ENCODE peak calls at places on chromosomes 16 and 17, in four cellular contexts. E is uterus, C is small intestine, W is heart right ventricle. B is an unnamed sample. For H3K9me3, the result is how much of the 10 kb centered on the place peaks cover.

GRCh38 chr17:6862822-6863221 is 31.3 kb upstream of the TEKT1 start:
- DNase-seq in E (no peak), C (no peak), W (no peak), B (no peak)

GRCh38 chr16:53864819-53865491 is 161.0 kb downstream of the FTO start:
- DNase-seq in E (no peak), C (no peak), W (no peak), B (no peak)

GRCh38 chr16:70416748-70417616 is 21.9 kb downstream of the ST3GAL2 start:
- DNase-seq in E (no peak), C (peak), W (no peak), B (no peak)

GRCh38 chr17:76404976-76405563 is 20.7 kb downstream of the SPHK1 start:
- DNase-seq in E (no peak), C (no peak), W (no peak), B (no peak)

GRCh38 chr17:11140501-11140900 is 100.5 kb upstream of the SHISA6 start:
- DNase-seq in E (no peak), C (no peak), W (no peak), B (no peak)

GRCh38 chr17:81471804-81472456 is 40.7 kb downstream of the ACTG1 start:
- DNase-seq in E (peak), C (peak), W (no peak), B (no peak)

GRCh38 chr17:50682938-50683337 is 24.8 kb downstream of the ANKRD40 start:
- DNase-seq in E (no peak), C (no peak), W (no peak), B (no peak)

GRCh38 chr16:67872131-67872630 is 671 bp upstream of the EDC4 start:
- DNase-seq in E (no peak), C (no peak), W (no peak), B (no peak)

GRCh38 chr16:1102921-1103648 is 7.0 kb upstream of the C1QTNF8 start:
- DNase-seq in E (peak), C (peak), W (peak), B (peak)

GRCh38 chr16:56273615-56274014 is 82.3 kb downstream of the GNAO1 start:
- DNase-seq in E (no peak), C (no peak), W (no peak), B (no peak)

GRCh38 chr16:67667817-67668494 is 1.3 kb downstream of the C16orf86 start:
- DNase-seq in E (peak), C (peak), W (peak), B (peak)

GRCh38 chr16:21653571-21653970 is 1.2 kb upstream of the IGSF6 start:
- DNase-seq in E (no peak), C (no peak), W (no peak), B (no peak)

GRCh38 chr17:28524476-28525415 is 18.6 kb downstream of the FOXN1 start:
- DNase-seq in E (no peak), C (peak), W (no peak), B (no peak)

GRCh38 chr16:1019234-1019933 is 37.8 kb downstream of the SOX8 start:
- DNase-seq in E (peak), C (no peak), W (peak), B (no peak)

GRCh38 chr17:42687707-42688275 is 5.5 kb downstream of the CNTNAP1 start:
- DNase-seq in E (no peak), C (no peak), W (no peak), B (no peak)

GRCh38 chr17:54945246-54945645 is 23.2 kb downstream of the COX11 start:
- DNase-seq in E (no peak), C (no peak), W (no peak), B (no peak)

GRCh38 chr16:13997933-13998332 is 73.2 kb upstream of the MRTFB start:
- DNase-seq in E (no peak), C (peak), W (no peak), B (no peak)

GRCh38 chr16:28192811-28193529 is 18.8 kb downstream of the XPO6 start:
- DNase-seq in E (no peak), C (peak), W (no peak), B (peak)

GRCh38 chr16:27405546-27406451 is 3.8 kb downstream of the IL21R start:
- DNase-seq in E (no peak), C (no peak), W (no peak), B (peak)

GRCh38 chr17:82349287-82349701 is 9.8 kb upstream of the TEX19 start:
- DNase-seq in E (peak), C (no peak), W (no peak), B (no peak)

GRCh38 chr17:44011876-44012275 is 2.9 kb downstream of the TMEM101 start:
- DNase-seq in E (no peak), C (no peak), W (no peak), B (no peak)

GRCh38 chr16:30761427-30761927 is 385 bp downstream of the CFAP119 start:
- DNase-seq in E (no peak), C (no peak), W (no peak), B (peak)

GRCh38 chr17:30312218-30312617 is 20.5 kb upstream of the BLMH start:
- DNase-seq in E (no peak), C (peak), W (no peak), B (no peak)

GRCh38 chr17:69060835-69061234 is at the start of gene ABCA9:
- DNase-seq in E (no peak), C (no peak), W (peak), B (no peak)

GRCh38 chr17:73432624-73433190 is 120.9 kb upstream of the CDC42EP4 start:
- DNase-seq in E (no peak), C (no peak), W (no peak), B (no peak)

GRCh38 chr17:64230551-64231408 is 32.3 kb downstream of the TEX2 start:
- DNase-seq in E (no peak), C (no peak), W (no peak), B (no peak)

GRCh38 chr17:47279062-47279801 is 25.6 kb downstream of the ITGB3 start:
- DNase-seq in E (peak), C (peak), W (peak), B (no peak)

GRCh38 chr17:1830288-1830687 is 483 bp downstream of the RPA1 start:
- DNase-seq in E (no peak), C (peak), W (no peak), B (no peak)

GRCh38 chr16:55647798-55648197 is 8.0 kb upstream of the SLC6A2 start:
- DNase-seq in E (no peak), C (no peak), W (no peak), B (no peak)

GRCh38 chr17:31919802-31920525 is 16.8 kb upstream of the SUZ12 start:
- DNase-seq in E (no peak), C (no peak), W (no peak), B (no peak)

GRCh38 chr17:2106308-2106707 is 51.4 kb downstream of the HIC1 start:
- DNase-seq in E (no peak), C (peak), W (no peak), B (no peak)

DNA sequence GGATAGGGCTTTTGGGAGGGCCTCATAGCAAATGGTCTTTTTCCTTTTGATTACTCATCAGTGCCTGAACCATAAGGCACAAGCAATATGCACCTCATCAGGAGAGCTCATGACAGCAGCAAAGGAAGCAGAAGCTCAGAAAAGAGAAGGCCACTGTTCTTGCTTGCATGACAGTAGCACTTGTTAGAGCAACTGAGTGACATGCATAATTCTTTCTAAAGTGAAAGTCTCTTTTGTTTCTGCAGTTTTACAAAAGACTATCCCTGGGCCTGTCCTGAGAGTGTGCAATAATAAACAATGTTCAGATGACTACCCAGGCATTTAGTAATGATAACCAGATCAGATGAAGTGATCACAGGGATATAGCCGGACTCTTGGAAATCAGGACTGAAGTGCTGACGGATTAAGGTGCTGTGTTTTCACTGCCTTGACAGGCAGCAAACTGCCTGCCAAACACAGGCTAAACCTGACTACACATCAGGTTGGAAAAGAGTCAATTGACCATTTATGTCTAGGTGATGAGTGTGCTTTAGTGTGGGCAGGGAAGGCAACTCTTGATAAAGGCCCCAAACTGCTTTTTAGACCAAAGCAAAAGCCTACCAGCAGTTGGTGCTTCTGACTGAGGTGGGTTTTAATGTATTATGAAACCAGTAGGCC is 1860.3 kb downstream of the TP53TG3F start:
- DNase-seq in E (no peak), C (no peak), W (no peak), B (no peak)
- H3K9me3 ChIP-seq in E (under half), C (under half), W (under half), B (under half)

DNA sequence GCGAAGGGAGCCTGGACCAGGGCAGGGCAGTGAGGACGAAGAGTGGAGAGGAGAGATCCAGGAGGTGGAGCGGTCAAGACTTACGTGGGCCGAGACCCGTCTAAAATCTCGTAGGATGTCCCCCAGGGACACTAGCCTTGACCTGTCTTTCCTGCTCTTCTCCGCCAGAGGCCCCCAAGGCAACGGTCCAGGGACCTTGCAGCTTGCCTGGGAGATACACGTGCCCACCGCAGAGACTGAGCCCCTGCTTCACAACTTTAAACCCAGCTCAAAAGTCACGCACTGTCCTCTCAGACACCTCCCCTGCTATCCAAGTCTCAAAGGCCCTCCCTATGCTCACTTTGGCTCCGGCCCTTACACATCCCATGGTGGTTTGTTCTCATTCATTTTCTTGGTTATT is 9.4 kb downstream of the TIGD7 start:
- DNase-seq in E (no peak), C (no peak), W (no peak), B (no peak)
- H3K9me3 ChIP-seq in E (under half), C (under half), W (under half), B (under half)

GRCh38 chr17:16568541-16569357 is at the start of gene ZNF287:
- DNase-seq in E (peak), C (peak), W (peak), B (peak)

GRCh38 chr17:16569358-16569712 is 331 bp upstream of the ZNF287 start:
- DNase-seq in E (no peak), C (no peak), W (no peak), B (no peak)

DNA sequence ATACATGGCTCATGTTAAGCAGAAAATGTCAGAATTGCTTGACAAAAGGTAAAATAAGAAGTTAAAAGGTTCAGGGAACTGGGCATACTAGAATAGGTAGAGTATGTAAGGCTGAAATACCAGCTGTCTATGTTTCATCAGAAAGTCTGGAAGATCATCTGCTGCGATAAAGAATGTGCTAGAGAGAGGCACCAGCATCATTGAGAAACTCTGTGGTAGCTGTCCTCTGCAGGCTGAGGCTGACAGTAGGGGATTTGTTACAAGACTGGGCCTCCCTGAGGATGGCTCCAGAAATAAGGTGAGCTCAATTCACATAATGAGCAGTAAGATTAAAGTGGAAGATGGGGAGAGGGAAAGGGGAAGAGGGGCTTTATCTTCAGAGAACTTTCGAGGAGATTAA is 4.5 kb upstream of the ZNF287 start:
- DNase-seq in E (no peak), C (no peak), W (no peak), B (no peak)
- H3K9me3 ChIP-seq in E (under half), C (under half), W (under half), B (under half)

DNA sequence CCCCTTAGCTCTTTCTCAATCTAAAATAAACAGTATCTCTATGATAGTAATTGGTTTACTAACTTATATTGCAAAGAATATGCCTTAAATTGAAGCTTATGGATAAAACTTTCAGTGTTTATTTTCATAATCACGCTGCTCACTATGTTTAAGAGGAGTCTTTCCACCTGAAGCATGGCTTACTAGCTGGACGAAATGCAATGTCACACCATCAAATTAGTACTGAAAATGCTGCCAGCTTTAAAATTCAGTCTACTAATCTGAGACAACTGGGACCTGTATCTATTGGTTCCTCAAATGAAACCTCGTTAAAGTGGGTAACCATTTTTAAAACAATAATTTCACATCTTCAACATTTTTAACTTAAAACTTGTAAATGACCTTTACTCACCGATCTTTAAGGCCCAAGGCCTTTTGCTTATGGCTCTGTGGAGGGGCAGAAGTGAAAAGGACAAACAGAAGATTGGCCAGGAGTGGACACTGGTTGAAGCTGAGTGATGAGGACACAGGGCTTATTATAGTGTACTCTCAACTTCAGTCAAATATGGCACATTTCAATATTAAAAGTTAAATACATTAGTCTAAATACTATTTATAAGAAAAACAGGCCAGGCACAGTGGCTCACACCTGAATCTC is 212.8 kb upstream of the WSB1 start:
- DNase-seq in E (no peak), C (no peak), W (no peak), B (no peak)
- H3K9me3 ChIP-seq in E (under half), C (under half), W (under half), B (under half)

GRCh38 chr16:35310999-35311398 is 1851.6 kb downstream of the TP53TG3F start:
- DNase-seq in E (no peak), C (no peak), W (no peak), B (no peak)

GRCh38 chr16:35308674-35309073 is 1849.3 kb downstream of the TP53TG3F start:
- DNase-seq in E (no peak), C (no peak), W (no peak), B (no peak)

GRCh38 chr16:35311475-35311874 is 1852.1 kb downstream of the TP53TG3F start:
- DNase-seq in E (no peak), C (no peak), W (no peak), B (no peak)

DNA sequence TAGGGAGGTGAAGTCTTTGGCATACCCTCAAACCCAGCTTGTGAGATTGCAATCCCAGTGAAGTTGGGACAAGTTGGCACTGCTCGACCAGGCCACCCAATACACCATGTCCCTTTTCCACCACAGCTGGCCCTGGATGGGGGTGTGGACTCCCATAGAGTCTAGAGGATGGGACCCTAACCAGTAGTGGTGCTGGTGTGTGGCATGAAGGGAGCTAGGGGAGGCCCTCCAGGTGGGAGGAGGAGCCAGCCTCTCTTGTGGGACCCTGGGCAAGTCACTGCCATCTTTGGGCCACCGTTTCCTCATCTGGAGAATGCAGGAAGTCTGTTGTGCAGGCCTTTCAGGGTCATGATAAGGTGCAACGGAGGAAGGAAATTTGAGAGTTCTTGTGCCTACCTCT is 1854.9 kb downstream of the TP53TG3F start:
- DNase-seq in E (no peak), C (no peak), W (no peak), B (no peak)
- H3K9me3 ChIP-seq in E (under half), C (under half), W (under half), B (under half)

DNA sequence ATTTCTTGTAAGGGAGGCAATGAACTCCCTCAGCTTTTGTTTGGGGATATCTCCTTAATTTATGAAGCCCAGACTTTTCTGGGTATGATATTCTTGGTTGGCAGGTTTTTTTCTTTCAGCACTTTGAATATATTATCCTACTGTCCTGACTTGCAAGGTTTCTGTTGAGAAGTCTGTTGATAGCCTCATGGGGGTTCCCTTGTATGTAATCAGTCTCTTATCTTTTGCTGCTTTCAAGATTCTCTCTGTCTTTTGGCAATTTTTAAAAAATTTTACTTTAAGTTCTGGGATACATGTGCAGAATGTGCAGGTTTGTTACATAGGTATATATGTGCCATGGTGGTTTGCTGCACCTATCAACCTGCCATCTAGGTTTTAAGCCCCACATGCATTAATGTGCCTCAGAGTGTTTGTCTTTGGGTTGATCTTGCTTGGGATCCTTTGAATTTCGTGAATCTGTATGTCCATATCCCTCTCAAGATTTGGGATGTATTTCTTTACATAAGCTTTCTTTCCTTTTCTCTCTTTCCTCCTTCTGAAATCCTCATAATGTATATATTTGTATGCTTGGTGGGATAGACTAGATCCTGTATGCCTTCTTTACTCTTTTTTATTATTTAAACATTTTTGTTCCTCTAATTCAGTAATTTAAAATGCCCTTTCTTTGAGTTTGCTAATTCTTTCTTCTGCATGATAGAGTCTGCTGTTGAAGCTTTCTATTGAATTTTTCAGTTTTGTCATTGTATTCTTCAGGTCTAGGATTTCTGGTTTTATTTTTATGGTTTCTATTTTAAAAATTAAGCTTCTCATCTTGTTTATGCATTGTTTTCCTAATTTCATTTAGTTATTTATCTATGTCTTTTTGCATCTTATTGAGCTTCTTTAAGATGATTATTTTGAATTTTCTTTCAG is 5.2 kb upstream of the KRT25 start:
- DNase-seq in E (no peak), C (no peak), W (no peak), B (no peak)
- H3K9me3 ChIP-seq in E (under half), C (under half), W (under half), B (under half)

B was measured in T-helper 17 cell.